ENCODE peak calls at places on chromosomes 13 and 19, in four cellular contexts. One of them, this sample, is unnamed.

GRCh38 chr13:89695343-89696257 is 1651.9 kb upstream of the MIR17HG start:
- DNase-seq in IMR-90: peak
- DNase-seq in neuronal stem cell: peak
- DNase-seq in H9: peak
- DNase-seq in this sample: peak

GRCh38 chr19:46210634-46211033 is 18.9 kb upstream of the IGFL1 start:
- DNase-seq in neuronal stem cell: no peak
- DNase-seq in IMR-90: no peak
- DNase-seq in H9: no peak
- DNase-seq in this sample: no peak

GRCh38 chr13:42276683-42277082 is 4.7 kb downstream of the AKAP11 start:
- DNase-seq in IMR-90: no peak
- DNase-seq in H9: no peak
- DNase-seq in neuronal stem cell: no peak
- DNase-seq in this sample: no peak

GRCh38 chr13:39789451-39789850 is 134.0 kb downstream of the COG6 start:
- DNase-seq in IMR-90: no peak
- DNase-seq in neuronal stem cell: no peak
- DNase-seq in H9: no peak
- DNase-seq in this sample: no peak

GRCh38 chr13:113429608-113429985 is 23.7 kb downstream of the ADPRHL1 start:
- DNase-seq in IMR-90: no peak
- DNase-seq in neuronal stem cell: no peak
- DNase-seq in H9: no peak
- DNase-seq in this sample: no peak

GRCh38 chr19:38265213-38265861 is 964 bp downstream of the SPINT2 start:
- DNase-seq in H9: no peak
- DNase-seq in neuronal stem cell: no peak
- DNase-seq in IMR-90: no peak
- DNase-seq in this sample: peak

GRCh38 chr19:11560404-11560988 is 1.5 kb upstream of the ELOF1 start:
- DNase-seq in H9: peak
- DNase-seq in IMR-90: peak
- DNase-seq in neuronal stem cell: peak
- DNase-seq in this sample: peak

GRCh38 chr19:46016426-46017094 is 6.3 kb downstream of the PGLYRP1 start:
- DNase-seq in H9: peak
- DNase-seq in neuronal stem cell: peak
- DNase-seq in IMR-90: peak
- DNase-seq in this sample: peak

GRCh38 chr13:23512762-23513395 is 57.3 kb upstream of the TNFRSF19 start:
- DNase-seq in neuronal stem cell: no peak
- DNase-seq in IMR-90: no peak
- DNase-seq in H9: no peak
- DNase-seq in this sample: no peak

GRCh38 chr13:75437582-75438318 is 44.2 kb downstream of the TBC1D4 start:
- DNase-seq in IMR-90: peak
- DNase-seq in H9: no peak
- DNase-seq in neuronal stem cell: no peak
- DNase-seq in this sample: no peak

GRCh38 chr13:113991191-113991669 is 17.4 kb upstream of the C13orf46 start:
- DNase-seq in H9: no peak
- DNase-seq in neuronal stem cell: no peak
- DNase-seq in IMR-90: no peak
- DNase-seq in this sample: no peak

GRCh38 chr19:57978586-57979289 is 4.4 kb upstream of the C19orf18 start:
- DNase-seq in H9: no peak
- DNase-seq in IMR-90: no peak
- DNase-seq in neuronal stem cell: no peak
- DNase-seq in this sample: peak

GRCh38 chr13:71789952-71790351 is 77.1 kb downstream of the DACH1 start:
- DNase-seq in H9: no peak
- DNase-seq in neuronal stem cell: no peak
- DNase-seq in IMR-90: no peak
- DNase-seq in this sample: no peak

GRCh38 chr19:7636691-7637373 is at the start of gene STXBP2:
- DNase-seq in H9: peak
- DNase-seq in IMR-90: no peak
- DNase-seq in neuronal stem cell: peak
- DNase-seq in this sample: peak

GRCh38 chr19:5125797-5126497 is 157.0 kb downstream of the KDM4B start:
- DNase-seq in H9: peak
- DNase-seq in neuronal stem cell: no peak
- DNase-seq in IMR-90: peak
- DNase-seq in this sample: peak

GRCh38 chr19:16445238-16446107 is 26.3 kb downstream of the EPS15L1 start:
- DNase-seq in IMR-90: peak
- DNase-seq in neuronal stem cell: no peak
- DNase-seq in H9: no peak
- DNase-seq in this sample: no peak

GRCh38 chr13:47680752-47681151 is 320.3 kb downstream of the SUCLA2 start:
- DNase-seq in IMR-90: peak
- DNase-seq in neuronal stem cell: no peak
- DNase-seq in H9: no peak
- DNase-seq in this sample: no peak

GRCh38 chr19:45768644-45769053 is 403 bp downstream of the SIX5 start:
- DNase-seq in IMR-90: peak
- DNase-seq in H9: no peak
- DNase-seq in neuronal stem cell: no peak
- DNase-seq in this sample: peak

GRCh38 chr19:3479177-3479818 is 1.0 kb downstream of the SMIM24 start:
- DNase-seq in IMR-90: no peak
- DNase-seq in H9: peak
- DNase-seq in neuronal stem cell: no peak
- DNase-seq in this sample: peak

GRCh38 chr19:3073931-3074595 is 11.8 kb upstream of the TLE5 start:
- DNase-seq in IMR-90: no peak
- DNase-seq in neuronal stem cell: no peak
- DNase-seq in H9: no peak
- DNase-seq in this sample: no peak

GRCh38 chr13:113121183-113121927 is 1.2 kb upstream of the F10 start:
- DNase-seq in IMR-90: no peak
- DNase-seq in H9: no peak
- DNase-seq in neuronal stem cell: no peak
- DNase-seq in this sample: no peak

GRCh38 chr19:18538115-18538514 is 5.3 kb downstream of the FKBP8 start:
- DNase-seq in H9: no peak
- DNase-seq in IMR-90: no peak
- DNase-seq in neuronal stem cell: no peak
- DNase-seq in this sample: no peak

GRCh38 chr13:85379433-85379832 is 419.8 kb downstream of the SLITRK6 start:
- DNase-seq in H9: no peak
- DNase-seq in IMR-90: no peak
- DNase-seq in neuronal stem cell: no peak
- DNase-seq in this sample: no peak

GRCh38 chr13:48400090-48400694 is 12.7 kb downstream of the LPAR6 start:
- DNase-seq in neuronal stem cell: no peak
- DNase-seq in H9: no peak
- DNase-seq in IMR-90: no peak
- DNase-seq in this sample: no peak

GRCh38 chr19:2235396-2236284 is 489 bp downstream of the PLEKHJ1 start:
- DNase-seq in neuronal stem cell: no peak
- DNase-seq in H9: no peak
- DNase-seq in IMR-90: no peak
- DNase-seq in this sample: peak

GRCh38 chr13:103671547-103671946 is 605.3 kb upstream of the SLC10A2 start:
- DNase-seq in neuronal stem cell: no peak
- DNase-seq in IMR-90: no peak
- DNase-seq in H9: no peak
- DNase-seq in this sample: peak

GRCh38 chr19:17304386-17305047 is 1.2 kb upstream of the MRPL34 start:
- DNase-seq in IMR-90: no peak
- DNase-seq in neuronal stem cell: no peak
- DNase-seq in H9: no peak
- DNase-seq in this sample: no peak

GRCh38 chr13:110221331-110221730 is 85.6 kb downstream of the COL4A1 start:
- DNase-seq in neuronal stem cell: no peak
- DNase-seq in IMR-90: no peak
- DNase-seq in H9: no peak
- DNase-seq in this sample: no peak

GRCh38 chr13:60583911-60584753 is 187.1 kb downstream of the TDRD3 start:
- DNase-seq in H9: peak
- DNase-seq in neuronal stem cell: no peak
- DNase-seq in IMR-90: peak
- DNase-seq in this sample: peak

GRCh38 chr19:9847087-9847671 is 12.1 kb downstream of the PIN1 start:
- DNase-seq in neuronal stem cell: no peak
- DNase-seq in H9: peak
- DNase-seq in IMR-90: peak
- DNase-seq in this sample: peak

GRCh38 chr19:47573076-47574026 is at the start of gene ZNF541:
- DNase-seq in neuronal stem cell: no peak
- DNase-seq in IMR-90: peak
- DNase-seq in H9: no peak
- DNase-seq in this sample: no peak

GRCh38 chr19:58554494-58555368 is at the start of gene CHMP2A:
- DNase-seq in neuronal stem cell: peak
- DNase-seq in IMR-90: peak
- DNase-seq in H9: peak
- DNase-seq in this sample: peak

GRCh38 chr13:110272227-110272626 is 34.7 kb downstream of the COL4A1 start:
- DNase-seq in neuronal stem cell: no peak
- DNase-seq in H9: no peak
- DNase-seq in IMR-90: no peak
- DNase-seq in this sample: no peak

DNA sequence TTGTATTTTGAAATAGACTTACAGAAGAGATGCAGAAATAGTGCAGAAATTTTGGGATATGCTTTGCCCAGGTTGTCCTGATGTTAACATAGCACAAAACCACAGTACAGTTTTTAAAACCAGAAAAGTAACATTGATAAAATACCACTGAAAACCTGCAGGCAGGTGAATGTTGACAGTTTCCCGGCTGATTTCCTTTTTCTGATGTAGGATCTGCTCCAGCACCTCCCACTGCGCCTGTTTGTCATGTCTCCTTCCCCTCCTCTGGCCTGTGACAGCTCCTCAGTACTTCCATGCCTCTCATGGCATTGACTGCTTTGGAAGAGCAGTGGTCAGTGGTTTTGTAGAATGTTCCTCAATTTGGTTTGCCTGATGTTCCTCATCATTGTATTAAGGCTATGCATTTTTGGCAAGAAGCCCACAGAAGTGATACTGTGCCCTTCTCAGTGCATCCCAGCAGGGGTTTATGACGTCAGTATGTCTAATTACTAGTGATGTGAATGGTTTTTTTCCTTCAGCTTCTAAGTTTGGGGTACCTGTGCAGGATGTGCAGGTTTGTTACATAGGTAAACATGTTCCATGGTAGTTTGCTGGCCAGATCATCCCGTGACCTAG is 31.0 kb downstream of the TDRD12 start:
- DNase-seq in IMR-90: no peak
- DNase-seq in H9: no peak
- DNase-seq in neuronal stem cell: no peak
- DNase-seq in this sample: no peak
- H2BK15ac ChIP-seq in IMR-90: no peak
- H2BK15ac ChIP-seq in H9: no peak
- H2BK15ac ChIP-seq in neuronal stem cell: no peak
- H2BK15ac ChIP-seq in this sample: no peak

GRCh38 chr19:49932041-49932451 is 2.7 kb upstream of the NUP62 start:
- DNase-seq in H9: no peak
- DNase-seq in neuronal stem cell: no peak
- DNase-seq in IMR-90: no peak
- DNase-seq in this sample: no peak

GRCh38 chr19:49932731-49933131 is 3.4 kb upstream of the NUP62 start:
- DNase-seq in IMR-90: no peak
- DNase-seq in H9: no peak
- DNase-seq in neuronal stem cell: no peak
- DNase-seq in this sample: no peak

GRCh38 chr19:49931293-49932040 is 2.2 kb upstream of the NUP62 start:
- DNase-seq in neuronal stem cell: no peak
- DNase-seq in IMR-90: no peak
- DNase-seq in H9: no peak
- DNase-seq in this sample: no peak

GRCh38 chr19:49936549-49936948 is 7.2 kb upstream of the NUP62 start:
- DNase-seq in H9: no peak
- DNase-seq in IMR-90: no peak
- DNase-seq in neuronal stem cell: no peak
- DNase-seq in this sample: no peak

DNA sequence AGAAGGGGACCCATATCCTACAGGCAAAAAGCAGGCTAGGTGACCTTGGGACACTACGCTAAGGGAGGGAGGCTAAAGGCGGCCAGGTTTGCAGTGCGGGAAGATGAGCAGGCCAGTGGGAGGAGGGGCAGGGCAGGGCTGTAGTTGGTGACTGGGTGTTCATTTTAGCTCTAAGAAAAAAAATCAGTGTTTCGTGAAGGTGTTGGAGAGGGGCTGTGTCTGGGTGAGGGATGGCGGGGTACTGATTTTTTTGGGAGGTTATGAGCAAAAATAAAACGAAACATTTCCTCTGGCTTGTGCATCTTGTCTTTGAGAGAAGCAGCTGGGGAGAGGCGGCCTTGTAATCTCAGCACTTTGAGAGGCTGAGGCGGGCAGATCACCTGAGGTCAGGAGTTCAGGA is 4.3 kb upstream of the NUP62 start:
- DNase-seq in H9: no peak
- DNase-seq in neuronal stem cell: no peak
- DNase-seq in IMR-90: no peak
- DNase-seq in this sample: no peak
- H3K27ac ChIP-seq in H9: no peak
- H3K27ac ChIP-seq in neuronal stem cell: no peak
- H3K27ac ChIP-seq in IMR-90: no peak
- H3K27ac ChIP-seq in this sample: no peak

DNA sequence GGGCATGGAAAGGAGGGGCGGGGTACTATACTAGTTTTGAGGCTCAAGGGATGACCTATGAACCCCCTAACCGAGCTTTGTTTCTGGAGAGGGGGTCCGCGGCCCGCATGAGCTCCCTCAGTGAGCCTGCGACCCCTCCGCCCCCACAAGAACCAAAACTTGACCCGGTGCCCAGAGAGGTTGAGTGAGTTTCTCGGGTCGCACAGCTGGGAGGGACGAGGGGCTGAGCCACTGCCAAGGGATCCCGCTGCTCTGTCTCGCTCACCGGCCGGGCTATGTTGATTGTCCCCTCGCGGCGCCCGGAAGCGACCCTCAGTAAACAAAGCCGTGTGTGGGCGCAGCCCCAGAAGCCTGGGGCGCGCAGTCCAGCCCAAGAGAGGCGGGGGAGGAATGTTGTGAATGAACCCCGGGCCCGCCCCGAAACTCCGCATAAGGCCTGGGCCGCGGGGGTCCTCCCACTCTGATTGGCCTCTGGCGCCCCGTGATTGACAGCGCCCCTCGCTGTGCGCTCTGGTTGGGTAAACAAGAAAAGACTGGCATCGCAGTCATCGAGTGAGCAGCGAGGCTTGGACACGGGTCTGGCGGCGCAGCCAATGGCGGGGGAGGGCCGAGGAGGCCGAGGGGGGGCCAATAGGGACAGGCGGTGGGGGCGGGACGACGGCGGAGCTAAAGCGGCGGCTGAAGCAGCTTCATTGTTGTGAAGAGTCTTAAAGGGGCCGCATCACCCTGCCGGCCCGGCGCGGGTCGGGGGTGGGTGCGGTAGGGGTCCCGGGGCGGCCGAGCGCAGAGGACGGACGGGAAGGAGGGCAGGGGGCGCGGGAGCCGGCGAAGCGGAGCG is at the start of gene ZSWIM4:
- DNase-seq in neuronal stem cell: peak
- DNase-seq in IMR-90: peak
- DNase-seq in H9: peak
- DNase-seq in this sample: peak
- H2BK15ac ChIP-seq in neuronal stem cell: peak
- H2BK15ac ChIP-seq in IMR-90: peak
- H2BK15ac ChIP-seq in H9: no peak
- H2BK15ac ChIP-seq in this sample: no peak

GRCh38 chr13:105965910-105966309 is 569.6 kb downstream of the EFNB2 start:
- DNase-seq in neuronal stem cell: no peak
- DNase-seq in IMR-90: no peak
- DNase-seq in H9: no peak
- DNase-seq in this sample: no peak
- H3K27ac ChIP-seq in neuronal stem cell: no peak
- H3K27ac ChIP-seq in IMR-90: no peak
- H3K27ac ChIP-seq in H9: no peak
- H3K27ac ChIP-seq in this sample: no peak